ENCODE peak calls at places on chromosome 4, in seven cellular contexts. O is Panc1, A is transverse colon, D is suprapubic skin, H is prostate gland, R is stomach, M is breast epithelium. B is an unnamed sample.

GRCh38 chr4:2843909-2844584 is 403 bp downstream of the ADD1 start:
- DNase-seq in O (no peak), A (peak), D (peak), H (peak), R (peak), M (no peak), B (no peak)

GRCh38 chr4:88623097-88623496 is 30.8 kb downstream of the HERC3 start:
- DNase-seq in O (no peak), A (no peak), D (no peak), H (no peak), R (no peak), M (no peak), B (no peak)

GRCh38 chr4:165879581-165879980 is 6.5 kb downstream of the TLL1 start:
- DNase-seq in O (no peak), A (no peak), D (no peak), H (no peak), R (no peak), M (no peak), B (no peak)

GRCh38 chr4:75634951-75635350 is 4.6 kb upstream of the CDKL2 start:
- DNase-seq in O (no peak), A (no peak), D (no peak), H (no peak), R (no peak), M (no peak), B (no peak)

GRCh38 chr4:101271516-101271915 is 75.8 kb downstream of the PPP3CA start:
- DNase-seq in O (no peak), A (no peak), D (no peak), H (no peak), R (no peak), M (no peak), B (no peak)

GRCh38 chr4:7185487-7186030 is 6.8 kb upstream of the SORCS2 start:
- DNase-seq in O (no peak), A (no peak), D (peak), H (no peak), R (no peak), M (peak), B (no peak)

GRCh38 chr4:154491341-154491679 is 289 bp downstream of the DCHS2 start:
- DNase-seq in O (no peak), A (peak), D (no peak), H (no peak), R (no peak), M (no peak), B (no peak)

GRCh38 chr4:1400191-1400805 is 5.9 kb downstream of the NKX1-1 start:
- DNase-seq in O (no peak), A (no peak), D (peak), H (no peak), R (peak), M (peak), B (no peak)

GRCh38 chr4:162485486-162485885 is 321.7 kb upstream of the FSTL5 start:
- DNase-seq in O (no peak), A (no peak), D (no peak), H (no peak), R (no peak), M (no peak), B (no peak)

GRCh38 chr4:25160714-25161598 is 707 bp upstream of the SEPSECS start:
- DNase-seq in O (no peak), A (no peak), D (no peak), H (no peak), R (no peak), M (no peak), B (no peak)

GRCh38 chr4:165209796-165210195 is 2.4 kb downstream of the KLHL2 start:
- DNase-seq in O (no peak), A (no peak), D (no peak), H (no peak), R (no peak), M (no peak), B (no peak)

GRCh38 chr4:122293374-122294365 is 85.1 kb upstream of the ADAD1 start:
- DNase-seq in O (no peak), A (no peak), D (peak), H (no peak), R (no peak), M (no peak), B (no peak)

GRCh38 chr4:48139688-48140087 is 5.6 kb upstream of the TXK start:
- DNase-seq in O (no peak), A (no peak), D (no peak), H (no peak), R (no peak), M (no peak), B (no peak)

GRCh38 chr4:3252831-3253641 is 4.1 kb downstream of the MSANTD1 start:
- DNase-seq in O (no peak), A (no peak), D (peak), H (no peak), R (no peak), M (no peak), B (peak)

GRCh38 chr4:47668810-47669408 is 169.0 kb downstream of the CORIN start:
- DNase-seq in O (peak), A (no peak), D (no peak), H (peak), R (no peak), M (no peak), B (no peak)

GRCh38 chr4:27154706-27155105 is 294.1 kb downstream of the STIM2 start:
- DNase-seq in O (no peak), A (no peak), D (no peak), H (no peak), R (no peak), M (no peak), B (no peak)

GRCh38 chr4:27148211-27148895 is 287.7 kb downstream of the STIM2 start:
- DNase-seq in O (no peak), A (no peak), D (no peak), H (no peak), R (no peak), M (no peak), B (no peak)

GRCh38 chr4:27145556-27145955 is 284.9 kb downstream of the STIM2 start:
- DNase-seq in O (no peak), A (no peak), D (no peak), H (no peak), R (no peak), M (no peak), B (no peak)

DNA sequence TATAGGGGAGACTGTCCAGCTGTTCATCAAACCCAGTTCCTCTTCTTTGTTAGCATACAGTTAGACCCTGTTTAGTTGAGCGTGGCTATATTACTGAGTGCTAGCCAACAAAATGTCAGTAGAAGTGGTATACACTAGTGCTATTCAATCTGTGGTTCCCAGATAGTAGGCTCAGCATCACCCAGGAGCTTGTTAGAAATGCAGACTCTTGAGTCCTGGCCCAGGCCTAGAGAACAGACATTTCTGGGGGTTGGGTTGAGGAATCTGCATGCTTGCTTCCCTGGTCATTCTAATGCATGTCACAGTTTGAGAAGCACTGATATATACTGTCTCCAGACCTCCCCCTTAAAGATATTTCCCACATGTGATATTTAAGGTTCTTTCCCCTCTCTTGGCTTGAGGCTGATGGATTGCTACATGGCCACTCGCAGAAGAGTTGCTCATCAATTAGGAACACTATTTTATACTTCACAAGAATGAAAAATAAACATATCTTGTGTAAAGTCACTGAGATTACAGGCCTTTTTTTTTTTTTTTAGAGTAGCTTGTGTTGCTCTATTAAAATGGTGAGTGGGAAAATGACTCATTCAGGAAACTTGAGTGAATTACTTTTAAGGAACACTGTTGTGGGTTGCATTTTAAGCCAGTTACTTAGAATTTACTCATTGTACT is 289.0 kb downstream of the STIM2 start:
- DNase-seq in O (no peak), A (no peak), D (no peak), H (no peak), R (no peak), M (no peak), B (no peak)
- TF ChIP-seq POLR2AphosphoS5 in O (no peak), A (no peak), D (no peak), H (no peak), R (no peak), M (no peak), B (no peak)

GRCh38 chr4:80990851-80991250 is 39.7 kb upstream of the BMP3 start:
- DNase-seq in O (no peak), A (no peak), D (no peak), H (no peak), R (no peak), M (no peak), B (no peak)

GRCh38 chr4:80986021-80986420 is 44.5 kb upstream of the BMP3 start:
- DNase-seq in O (no peak), A (no peak), D (no peak), H (no peak), R (no peak), M (no peak), B (no peak)

GRCh38 chr4:80989921-80990544 is 40.5 kb upstream of the BMP3 start:
- DNase-seq in O (peak), A (no peak), D (no peak), H (peak), R (no peak), M (no peak), B (no peak)
- H3K27ac ChIP-seq in O (no peak), A (no peak), D (no peak), H (no peak), R (no peak), M (no peak), B (no peak)

DNA sequence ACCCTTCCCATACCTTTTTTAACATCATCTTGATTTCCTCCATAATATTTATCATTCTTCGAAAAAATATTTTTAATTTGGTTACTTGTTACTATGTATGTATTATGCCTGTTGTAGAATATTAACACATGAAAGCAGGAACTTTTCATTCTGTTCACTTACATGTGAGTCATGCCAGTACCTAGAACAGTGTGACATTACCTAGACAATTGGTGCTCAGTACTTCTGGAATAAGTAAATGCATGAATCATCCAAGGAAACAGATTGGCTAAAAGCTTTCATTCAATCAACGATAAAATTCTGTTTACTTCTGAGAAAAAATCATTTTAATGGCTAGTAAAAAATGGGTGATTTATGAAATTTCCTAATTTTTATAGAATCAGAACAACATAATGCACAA is 76.4 kb downstream of the CXXC4 start:
- DNase-seq in O (no peak), A (no peak), D (no peak), H (no peak), R (no peak), M (no peak), B (no peak)
- TF ChIP-seq POLR2AphosphoS5 in O (no peak), A (no peak), D (no peak), H (no peak), R (no peak), M (no peak), B (no peak)

GRCh38 chr4:98801259-98801725 is 127.6 kb downstream of the EIF4E start:
- DNase-seq in O (no peak), A (no peak), D (no peak), H (no peak), R (no peak), M (no peak), B (no peak)
- H3K27ac ChIP-seq in O (no peak), A (no peak), D (no peak), H (no peak), R (no peak), M (no peak), B (no peak)

DNA sequence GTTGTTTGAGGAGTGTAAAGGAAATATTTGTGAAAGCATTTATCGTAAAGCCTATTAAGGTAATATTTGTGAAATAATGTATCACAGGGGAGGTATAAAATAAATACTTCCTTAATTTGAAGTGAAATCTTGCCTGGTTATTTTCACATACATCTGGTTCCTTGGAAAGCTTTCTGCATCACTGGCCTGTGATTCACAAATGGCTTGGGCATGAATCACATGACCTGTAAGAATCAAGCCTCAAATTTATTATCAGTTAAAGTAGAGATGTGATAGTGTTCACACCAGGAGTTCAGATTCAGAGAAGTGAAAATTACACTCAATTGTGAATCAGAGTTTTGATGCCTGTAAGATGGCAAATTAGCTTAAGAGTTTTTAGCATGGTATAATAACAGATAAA is 1911.4 kb downstream of the STIM2 start:
- DNase-seq in O (no peak), A (no peak), D (no peak), H (no peak), R (no peak), M (no peak), B (no peak)
- TF ChIP-seq POLR2AphosphoS5 in O (no peak), A (no peak), D (no peak), H (no peak), R (no peak), M (no peak), B (no peak)